ENCODE peak calls at places on chromosomes 16 and 17, in four cellular contexts. G is K562, L is WTC11, V is HepG2. A is an unnamed sample.

GRCh38 chr16:86066755-86067154 is 167.8 kb downstream of the IRF8 start:
- DNase-seq in G (no peak), L (no peak), V (no peak), A (no peak)

GRCh38 chr16:58422809-58423208 is 30.5 kb downstream of the GINS3 start:
- DNase-seq in G (no peak), L (no peak), V (no peak), A (no peak)

GRCh38 chr16:51881731-51882130 is 665.2 kb downstream of the TOX3 start:
- DNase-seq in G (no peak), L (no peak), V (no peak), A (no peak)

GRCh38 chr17:43531955-43532354 is 14.2 kb downstream of the ETV4 start:
- DNase-seq in G (no peak), L (no peak), V (peak; percentile 53), A (no peak)

GRCh38 chr17:55314061-55314783 is 49.5 kb downstream of the HLF start:
- DNase-seq in G (no peak), L (no peak), V (no peak), A (no peak)

GRCh38 chr17:30378191-30378796 is 433 bp upstream of the CPD start:
- DNase-seq in G (peak; percentile 54), L (peak; percentile 25), V (no peak), A (no peak)

GRCh38 chr17:9291912-9292562 is 270.7 kb downstream of the NTN1 start:
- DNase-seq in G (peak; percentile 30), L (peak; percentile 49), V (peak; percentile 8), A (peak; percentile 63)

GRCh38 chr17:2387086-2388019 is 13.5 kb downstream of the MNT start:
- DNase-seq in G (no peak), L (no peak), V (no peak), A (no peak)

GRCh38 chr17:62933986-62934385 is 32.0 kb upstream of the TANC2 start:
- DNase-seq in G (no peak), L (no peak), V (no peak), A (no peak)

GRCh38 chr16:47377156-47377555 is 83.7 kb downstream of the ITFG1 start:
- DNase-seq in G (no peak), L (no peak), V (no peak), A (no peak)

GRCh38 chr17:49450735-49451134 is 36.1 kb upstream of the PHB1 start:
- DNase-seq in G (no peak), L (no peak), V (no peak), A (no peak)

GRCh38 chr16:66382171-66382965 is 15.9 kb downstream of the CDH5 start:
- DNase-seq in G (no peak), L (peak; percentile 16), V (no peak), A (no peak)

GRCh38 chr16:71426069-71426879 is 15.6 kb downstream of the TLE7 start:
- DNase-seq in G (peak; percentile 65), L (peak; percentile 94), V (peak; percentile 99), A (peak; percentile 78)

GRCh38 chr17:82247175-82247823 is 18.5 kb downstream of the SLC16A3 start:
- DNase-seq in G (no peak), L (no peak), V (no peak), A (no peak)

GRCh38 chr17:37047631-37048104 is 98.9 kb downstream of the AATF start:
- DNase-seq in G (peak; percentile 77), L (peak; percentile 92), V (peak; percentile 68), A (peak; percentile 64)

GRCh38 chr17:1724869-1725641 is 551 bp downstream of the WDR81 start:
- DNase-seq in G (no peak), L (peak; percentile 36), V (no peak), A (peak; percentile 31)

GRCh38 chr16:84976644-84977400 is 34.5 kb downstream of the ZDHHC7 start:
- DNase-seq in G (no peak), L (no peak), V (peak; percentile 97), A (no peak)

GRCh38 chr17:81341347-81342061 is 46.4 kb upstream of the SLC38A10 start:
- DNase-seq in G (no peak), L (no peak), V (no peak), A (no peak)

GRCh38 chr17:6303664-6304063 is 131.3 kb downstream of the AIPL1 start:
- DNase-seq in G (no peak), L (peak; percentile 70), V (no peak), A (peak; percentile 55)

GRCh38 chr16:27257271-27257670 is 11.3 kb downstream of the NSMCE1 start:
- DNase-seq in G (no peak), L (no peak), V (no peak), A (no peak)

GRCh38 chr16:89570342-89570923 is 5.1 kb upstream of the CPNE7 start:
- DNase-seq in G (no peak), L (no peak), V (no peak), A (no peak)

DNA sequence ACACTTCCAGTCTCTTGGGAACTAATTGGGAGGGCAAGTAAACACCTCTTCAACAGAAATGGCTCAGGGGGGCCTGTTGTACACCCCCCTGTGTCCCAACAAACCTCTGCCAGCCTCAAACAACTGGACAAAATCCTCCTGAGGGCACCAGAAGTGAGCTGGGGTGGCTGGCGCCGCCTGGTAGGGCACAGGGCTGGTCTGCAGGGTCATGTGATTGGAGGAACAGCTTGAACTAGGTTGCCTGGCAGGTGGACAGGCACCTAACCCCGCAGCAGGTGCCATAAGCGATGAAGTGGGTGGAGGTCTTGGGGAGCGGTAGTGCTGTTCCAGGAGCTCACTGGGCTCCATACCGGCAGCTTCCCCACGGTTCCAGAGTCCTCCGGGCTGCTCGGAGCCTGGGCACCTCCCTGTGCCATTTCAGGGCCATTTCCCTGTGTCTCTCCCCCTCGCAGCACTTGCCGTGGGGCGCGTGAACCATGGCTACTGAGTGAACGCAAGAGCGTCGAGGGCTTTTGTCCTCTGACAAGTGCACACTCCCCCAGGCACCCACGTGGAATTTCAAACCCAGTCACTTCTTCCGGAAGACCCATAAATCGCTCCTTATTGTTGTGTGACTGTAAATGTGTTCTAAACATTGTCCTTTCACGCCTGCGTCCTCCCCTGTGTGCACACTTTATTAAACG is 101.5 kb downstream of the SEC14L1 start:
- DNase-seq in G (no peak), L (no peak), V (no peak), A (no peak)
- TF ChIP-seq ELF4 in G (no peak), L (no peak), V (no peak), A (no peak)

GRCh38 chr16:79601092-79601977 is 798 bp upstream of the MAF start:
- DNase-seq in G (no peak), L (peak; percentile 35), V (peak; percentile 72), A (no peak)
- TF ChIP-seq ELF4 in G (no peak), L (no peak), V (no peak), A (no peak)

DNA sequence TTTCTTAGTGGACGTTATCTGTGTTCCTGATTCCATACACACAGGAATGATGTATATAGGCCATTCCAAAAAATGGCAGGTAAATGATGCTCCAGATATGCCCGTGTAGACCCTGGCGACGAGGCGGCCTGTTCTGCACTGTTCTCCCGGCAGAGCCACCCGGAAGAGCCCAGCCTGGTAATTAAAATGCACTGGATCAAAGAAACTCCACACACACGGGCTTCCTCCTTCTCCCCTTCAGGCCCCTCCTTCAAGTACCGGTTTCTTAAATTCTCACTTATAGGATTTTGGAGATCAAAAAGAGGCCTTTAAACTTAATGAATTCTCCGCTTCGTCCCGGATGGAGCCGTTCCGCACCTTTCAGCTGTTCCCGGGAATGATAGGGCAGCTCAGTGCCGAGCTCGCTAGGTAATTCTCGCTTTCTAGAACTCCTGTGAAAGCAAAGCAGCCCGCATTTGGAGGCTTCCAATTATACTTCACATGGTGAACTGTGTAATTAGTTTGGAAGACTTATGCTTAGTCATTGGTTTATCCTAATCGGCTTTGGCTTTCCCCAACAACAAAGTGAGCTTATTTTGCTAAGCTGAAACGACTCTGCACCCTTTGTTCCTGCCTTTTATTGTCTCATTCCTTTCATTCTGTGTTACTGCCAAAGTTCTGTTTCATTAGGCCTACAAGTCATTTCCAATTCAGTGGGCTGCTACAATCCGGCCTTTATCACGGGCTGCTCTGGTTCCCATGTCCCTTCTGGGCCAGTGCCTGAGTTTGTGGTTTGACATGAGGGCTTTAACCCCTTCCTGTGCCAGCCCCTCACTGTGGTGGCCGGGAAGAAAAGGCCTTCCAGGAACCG is 150.0 kb downstream of the MSI2 start:
- DNase-seq in G (no peak), L (no peak), V (peak; percentile 61), A (no peak)
- TF ChIP-seq ELF4 in G (peak; percentile 25), L (no peak), V (no peak), A (no peak)

DNA sequence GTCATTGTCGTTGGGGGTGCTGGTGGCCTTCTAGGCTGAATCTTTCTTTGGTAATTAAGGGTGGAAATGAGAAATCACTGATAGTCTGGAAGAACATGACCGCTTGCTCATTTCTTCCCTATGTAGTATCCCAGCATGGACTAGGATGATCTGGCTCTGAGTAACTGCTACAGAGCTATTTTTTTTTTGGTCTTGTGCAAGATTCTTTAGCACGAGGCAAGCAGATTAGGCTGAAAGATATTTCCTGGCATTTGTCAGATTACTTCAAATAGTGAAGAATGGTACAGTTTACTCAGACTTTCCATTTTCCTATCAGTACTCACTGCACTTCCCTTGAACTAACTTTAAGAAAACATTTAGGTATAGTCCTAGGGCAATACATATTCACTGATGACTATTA is 89.0 kb downstream of the SYCE1L start:
- DNase-seq in G (no peak), L (no peak), V (no peak), A (no peak)
- TF ChIP-seq ELF4 in G (no peak), L (no peak), V (no peak), A (no peak)

GRCh38 chr17:4955091-4955490 is 4.2 kb downstream of the ENO3 start:
- DNase-seq in G (no peak), L (no peak), V (no peak), A (no peak)

GRCh38 chr17:4950757-4951204 is at the start of gene ENO3:
- DNase-seq in G (no peak), L (peak; percentile 42), V (peak; percentile 73), A (no peak)

GRCh38 chr17:4951486-4951885 is 567 bp downstream of the ENO3 start:
- DNase-seq in G (no peak), L (no peak), V (no peak), A (no peak)

GRCh38 chr17:4956493-4957061 is 5.7 kb downstream of the ENO3 start:
- DNase-seq in G (peak; percentile 18), L (peak; percentile 83), V (no peak), A (no peak)

GRCh38 chr17:4953461-4953961 is 2.6 kb downstream of the ENO3 start:
- DNase-seq in G (no peak), L (no peak), V (no peak), A (no peak)
- TF ChIP-seq ELF4 in G (no peak), L (no peak), V (no peak), A (no peak)

DNA sequence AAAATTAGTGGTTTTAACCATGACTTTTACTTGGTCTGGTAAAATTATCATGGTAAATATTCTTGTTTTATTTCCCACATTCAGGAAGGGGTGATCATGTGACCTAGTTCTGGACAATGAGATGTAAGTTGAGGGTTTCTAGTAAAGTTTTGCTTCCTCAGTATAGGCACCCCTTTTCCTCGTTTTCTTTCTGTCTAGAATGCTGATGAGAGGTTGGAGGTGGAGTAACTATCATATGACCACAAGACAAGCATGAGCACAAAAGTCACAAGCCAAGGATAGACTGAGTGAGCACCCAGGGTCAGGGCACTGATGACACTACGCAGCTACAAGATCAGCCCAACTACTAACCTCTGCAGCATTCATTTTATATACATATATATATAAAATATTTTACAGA is 53.9 kb downstream of the MYO1D start:
- DNase-seq in G (no peak), L (no peak), V (no peak), A (no peak)
- TF ChIP-seq ELF4 in G (no peak), L (no peak), V (no peak), A (no peak)

A was measured in HEK293T.